ENCODE peak calls at places on chromosomes 13 and 19, in four cellular contexts. One of them, this sample, is unnamed.

GRCh38 chr13:109646423-109646822 is 140.0 kb downstream of the IRS2 start:
- DNase-seq in tibial nerve: no peak
- DNase-seq in stomach: no peak
- DNase-seq in heart left ventricle: no peak
- DNase-seq in this sample: no peak

GRCh38 chr19:28012361-28012760 is 1200.6 kb downstream of the UQCRFS1 start:
- DNase-seq in tibial nerve: no peak
- DNase-seq in stomach: no peak
- DNase-seq in heart left ventricle: no peak
- DNase-seq in this sample: no peak

GRCh38 chr13:40476175-40476958 is 190.1 kb downstream of the FOXO1 start:
- DNase-seq in tibial nerve: no peak
- DNase-seq in stomach: no peak
- DNase-seq in heart left ventricle: no peak
- DNase-seq in this sample: no peak

GRCh38 chr19:45293682-45294081 is 29.0 kb downstream of the CKM start:
- DNase-seq in tibial nerve: no peak
- DNase-seq in stomach: no peak
- DNase-seq in heart left ventricle: no peak
- DNase-seq in this sample: no peak

GRCh38 chr19:958967-959685 is 25.0 kb upstream of the WDR18 start:
- DNase-seq in tibial nerve: no peak
- DNase-seq in stomach: no peak
- DNase-seq in heart left ventricle: no peak
- DNase-seq in this sample: no peak

GRCh38 chr19:58554494-58555368 is at the start of gene CHMP2A:
- DNase-seq in tibial nerve: peak; percentile 98
- DNase-seq in stomach: peak; percentile 99
- DNase-seq in heart left ventricle: peak; percentile 99
- DNase-seq in this sample: peak; percentile 99

GRCh38 chr13:33363328-33363727 is 77.8 kb upstream of the STARD13 start:
- DNase-seq in tibial nerve: no peak
- DNase-seq in stomach: no peak
- DNase-seq in heart left ventricle: no peak
- DNase-seq in this sample: no peak

GRCh38 chr13:75055296-75055695 is 426.7 kb downstream of the TBC1D4 start:
- DNase-seq in tibial nerve: no peak
- DNase-seq in stomach: no peak
- DNase-seq in heart left ventricle: no peak
- DNase-seq in this sample: no peak

GRCh38 chr19:16659832-16660708 is at the start of gene SMIM7:
- DNase-seq in tibial nerve: peak; percentile 96
- DNase-seq in stomach: peak; percentile 99
- DNase-seq in heart left ventricle: peak; percentile 99
- DNase-seq in this sample: peak; percentile 99
- TF ChIP-seq POLR2A in tibial nerve: peak; percentile 72
- TF ChIP-seq POLR2A in stomach: no peak
- TF ChIP-seq POLR2A in heart left ventricle: peak; percentile 33
- TF ChIP-seq POLR2A in this sample: peak; percentile 94

GRCh38 chr13:95698047-95698749 is 21.3 kb downstream of the DNAJC3 start:
- DNase-seq in tibial nerve: no peak
- DNase-seq in stomach: no peak
- DNase-seq in heart left ventricle: no peak
- DNase-seq in this sample: no peak
- TF ChIP-seq CTCF in tibial nerve: no peak
- TF ChIP-seq CTCF in stomach: no peak
- TF ChIP-seq CTCF in heart left ventricle: no peak
- TF ChIP-seq CTCF in this sample: no peak

DNA sequence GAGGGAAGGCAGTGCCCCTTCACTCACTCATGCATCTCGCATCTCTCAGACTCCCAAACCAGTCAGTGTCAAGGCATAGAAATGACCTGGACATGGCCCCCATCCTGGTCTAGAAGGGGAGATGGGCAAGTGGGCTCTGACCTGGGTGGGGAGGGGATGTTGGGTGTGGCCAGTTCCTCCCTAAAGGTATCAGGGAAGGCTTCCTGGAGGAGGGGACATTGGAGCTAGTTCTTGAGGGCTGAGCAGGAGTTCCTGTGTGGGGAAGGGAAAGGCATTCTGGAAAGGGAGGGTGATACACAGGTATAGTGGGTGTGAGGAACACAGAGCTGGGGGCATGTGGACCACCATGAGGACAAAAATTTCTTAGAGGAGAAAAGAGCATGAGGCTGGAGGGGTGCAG is 4.0 kb downstream of the IL4I1 start:
- DNase-seq in tibial nerve: no peak
- DNase-seq in stomach: no peak
- DNase-seq in heart left ventricle: no peak
- DNase-seq in this sample: no peak
- H3K27ac ChIP-seq in tibial nerve: no peak overlapping the region
- H3K27ac ChIP-seq in stomach: no peak overlapping the region
- H3K27ac ChIP-seq in heart left ventricle: no peak overlapping the region
- H3K27ac ChIP-seq in this sample: no peak overlapping the region

GRCh38 chr19:47111081-47111589 is 2.4 kb downstream of the ZC3H4 start:
- DNase-seq in tibial nerve: no peak
- DNase-seq in stomach: peak; percentile 34
- DNase-seq in heart left ventricle: peak; percentile 69
- DNase-seq in this sample: peak; percentile 50
- TF ChIP-seq POLR2A in tibial nerve: no peak
- TF ChIP-seq POLR2A in stomach: no peak
- TF ChIP-seq POLR2A in heart left ventricle: no peak
- TF ChIP-seq POLR2A in this sample: no peak

DNA sequence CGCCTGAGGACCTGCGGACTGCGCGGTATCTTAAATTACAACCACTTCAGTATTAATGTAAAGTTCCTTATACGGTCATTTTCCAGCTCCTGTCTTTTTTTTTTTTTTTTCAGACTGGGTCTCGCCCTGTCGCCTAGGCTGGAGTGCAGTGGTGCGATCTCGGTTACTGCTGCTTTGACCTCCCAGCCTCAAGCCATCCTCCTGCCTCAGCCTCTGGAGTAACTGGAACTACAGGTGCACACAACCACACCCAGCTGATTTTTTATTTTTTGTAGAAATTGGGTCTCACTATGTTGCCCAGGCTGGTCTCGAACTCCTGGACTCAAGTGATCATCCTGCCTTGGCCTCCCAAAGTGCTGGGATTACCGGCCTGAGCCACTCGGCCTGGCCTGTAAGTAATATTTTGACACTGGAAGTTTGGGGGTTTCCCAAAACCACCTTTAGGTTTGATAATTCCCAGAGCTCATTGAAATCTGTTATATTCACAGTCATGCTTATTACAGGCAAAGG is 406 bp upstream of the EID2B start:
- DNase-seq in tibial nerve: no peak
- DNase-seq in stomach: no peak
- DNase-seq in heart left ventricle: no peak
- DNase-seq in this sample: peak; percentile 25
- TF ChIP-seq CTCF in tibial nerve: no peak
- TF ChIP-seq CTCF in stomach: no peak
- TF ChIP-seq CTCF in heart left ventricle: no peak
- TF ChIP-seq CTCF in this sample: no peak

GRCh38 chr19:21127001-21127400 is 14.8 kb upstream of the ZNF431 start:
- DNase-seq in tibial nerve: no peak
- DNase-seq in stomach: no peak
- DNase-seq in heart left ventricle: no peak
- DNase-seq in this sample: no peak

GRCh38 chr19:21126078-21126477 is 15.8 kb upstream of the ZNF431 start:
- DNase-seq in tibial nerve: no peak
- DNase-seq in stomach: no peak
- DNase-seq in heart left ventricle: no peak
- DNase-seq in this sample: no peak

GRCh38 chr19:21130097-21130775 is 11.6 kb upstream of the ZNF431 start:
- DNase-seq in tibial nerve: no peak
- DNase-seq in stomach: no peak
- DNase-seq in heart left ventricle: no peak
- DNase-seq in this sample: no peak

GRCh38 chr19:21127898-21128297 is 13.9 kb upstream of the ZNF431 start:
- DNase-seq in tibial nerve: no peak
- DNase-seq in stomach: no peak
- DNase-seq in heart left ventricle: no peak
- DNase-seq in this sample: no peak

DNA sequence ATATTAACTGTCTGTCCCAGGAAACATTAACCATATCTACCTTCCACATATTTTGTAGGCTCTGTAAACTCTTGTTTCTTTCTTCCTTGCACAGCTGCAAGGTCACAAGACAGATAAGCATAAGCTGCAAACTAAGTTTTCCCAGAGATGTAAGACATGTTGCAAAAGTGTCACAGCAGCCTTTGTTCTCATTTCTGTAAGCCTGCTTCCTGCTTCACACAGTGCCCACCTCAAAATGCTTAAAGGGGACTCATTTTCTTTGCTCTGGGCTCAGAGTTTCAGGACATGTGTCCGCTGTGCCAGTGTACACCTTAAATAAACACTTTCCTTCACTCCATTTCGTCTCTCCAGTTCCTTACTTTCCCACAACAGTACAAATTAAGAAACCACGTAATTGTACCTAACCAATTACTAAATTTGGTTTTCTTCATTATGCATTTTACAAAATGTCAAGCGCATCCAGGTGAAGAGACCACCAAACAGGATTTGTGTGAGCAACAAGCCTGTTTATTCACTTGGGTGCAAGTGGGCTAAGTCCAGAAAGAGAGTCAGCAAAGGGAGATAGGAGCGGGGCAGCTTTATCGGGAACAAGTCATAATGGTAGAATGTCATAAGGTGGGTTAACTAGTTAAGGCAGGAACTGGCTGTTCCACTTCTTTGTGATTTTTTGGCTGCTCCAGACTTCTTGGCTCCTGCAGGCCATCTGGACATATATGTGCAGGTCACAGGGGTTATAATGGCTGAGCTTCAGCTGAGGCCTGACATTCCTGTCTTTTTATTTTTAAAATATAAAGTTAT is 12.7 kb upstream of the ZNF431 start:
- DNase-seq in tibial nerve: no peak
- DNase-seq in stomach: no peak
- DNase-seq in heart left ventricle: no peak
- DNase-seq in this sample: no peak
- H3K27ac ChIP-seq in tibial nerve: no peak overlapping the region
- H3K27ac ChIP-seq in stomach: peak overlapping the region; percentile 25
- H3K27ac ChIP-seq in heart left ventricle: no peak overlapping the region
- H3K27ac ChIP-seq in this sample: no peak overlapping the region

GRCh38 chr19:43950834-43951626 is at the start of gene ZNF221:
- DNase-seq in tibial nerve: peak; percentile 80
- DNase-seq in stomach: peak; percentile 90
- DNase-seq in heart left ventricle: peak; percentile 91
- DNase-seq in this sample: peak; percentile 87
- TF ChIP-seq POLR2A in tibial nerve: no peak
- TF ChIP-seq POLR2A in stomach: no peak
- TF ChIP-seq POLR2A in heart left ventricle: no peak
- TF ChIP-seq POLR2A in this sample: no peak

GRCh38 chr13:112743451-112744305 is 53.8 kb downstream of the ATP11A start:
- DNase-seq in tibial nerve: no peak
- DNase-seq in stomach: no peak
- DNase-seq in heart left ventricle: no peak
- DNase-seq in this sample: peak; percentile 22
- TF ChIP-seq CTCF in tibial nerve: no peak
- TF ChIP-seq CTCF in stomach: no peak
- TF ChIP-seq CTCF in heart left ventricle: no peak
- TF ChIP-seq CTCF in this sample: no peak

This sample was measured in Peyer's patch.